ENCODE peak calls at places on chromosomes 4 and X, in ten cellular contexts. P is upper lobe of right lung, S is heart left ventricle, O is left ventricle myocardium inferior, K is right lobe of liver, L is body of pancreas, V is adrenal gland, Q is sigmoid colon, B is HCT116, X is esophagus muscularis mucosa. M is an unnamed sample.
A peak's percentile ranks its signal among the peaks of the same experiment; 100 is the strongest.

GRCh38 chr4:141132689-141133145 is 552 bp downstream of the RNF150 start:
- DNase-seq in S (peak; percentile 70), V (peak; percentile 54), O (peak; percentile 59), L (peak; percentile 19), P (peak; percentile 63), B (no peak), Q (peak; percentile 81), K (no peak), X (no peak), M (no peak)

GRCh38 chr4:186027405-186027804 is 41.6 kb upstream of the TLR3 start:
- DNase-seq in V (no peak), L (no peak), K (no peak), B (no peak), P (no peak), X (no peak), S (no peak), Q (no peak), O (no peak), M (peak; percentile 7)

GRCh38 chrX:106791495-106791894 is 11.0 kb upstream of the TBC1D8B start:
- DNase-seq in K (no peak), Q (no peak), L (no peak), B (no peak), O (no peak), S (no peak), V (no peak), P (no peak), X (no peak), M (no peak)

GRCh38 chr4:135192746-135193535 is 991.4 kb upstream of the PABPC4L start:
- DNase-seq in O (no peak), S (no peak), Q (no peak), K (no peak), B (no peak), X (no peak), V (no peak), P (no peak), L (no peak), M (no peak)

GRCh38 chr4:41069838-41070237 is 144.5 kb downstream of the APBB2 start:
- DNase-seq in B (no peak), O (no peak), Q (no peak), P (no peak), S (no peak), L (no peak), X (no peak), K (no peak), V (no peak), M (no peak)

GRCh38 chr4:85406185-85406584 is 68.8 kb upstream of the ARHGAP24 start:
- DNase-seq in X (no peak), K (no peak), S (no peak), L (no peak), P (no peak), V (no peak), O (no peak), Q (no peak), B (no peak), M (no peak)

GRCh38 chrX:15336023-15336413 is 695 bp upstream of the PIGA start:
- DNase-seq in X (no peak), V (no peak), K (no peak), S (no peak), O (no peak), B (no peak), P (no peak), L (peak; percentile 42), Q (no peak), M (no peak)

GRCh38 chr4:84379881-84380618 is 119.0 kb downstream of the NKX6-1 start:
- DNase-seq in Q (no peak), O (no peak), B (no peak), S (no peak), L (no peak), K (no peak), X (no peak), V (no peak), P (no peak), M (no peak)

GRCh38 chr4:31246856-31247255 is 526.7 kb downstream of the PCDH7 start:
- DNase-seq in P (no peak), V (no peak), L (no peak), O (no peak), X (no peak), B (no peak), K (no peak), S (no peak), Q (no peak), M (no peak)

GRCh38 chrX:80808854-80809493 is 703 bp downstream of the BRWD3 start:
- DNase-seq in S (no peak), B (no peak), X (no peak), Q (peak; percentile 70), O (no peak), P (peak; percentile 62), L (peak; percentile 24), V (no peak), K (peak; percentile 45), M (no peak)

GRCh38 chr4:117331817-117332216 is 246.4 kb upstream of the TRAM1L1 start:
- DNase-seq in X (no peak), Q (no peak), S (no peak), B (no peak), O (no peak), P (no peak), L (no peak), V (no peak), K (no peak), M (no peak)

GRCh38 chr4:152436384-152436783 is 99.5 kb downstream of the FBXW7 start:
- DNase-seq in Q (no peak), K (no peak), O (no peak), X (no peak), L (no peak), V (no peak), P (no peak), S (no peak), B (no peak), M (no peak)
- TF ChIP-seq CTCF in Q (no peak), K (no peak), O (no peak), X (no peak), L (no peak), V (no peak), P (no peak), S (no peak), B (no peak), M (peak; percentile 28)

GRCh38 chr4:86917212-86918039 is 17.4 kb upstream of the AFF1 start:
- DNase-seq in V (no peak), P (no peak), S (no peak), O (no peak), B (no peak), X (no peak), Q (no peak), L (no peak), K (no peak), M (no peak)

GRCh38 chr4:86919824-86920223 is 15.0 kb upstream of the AFF1 start:
- DNase-seq in O (no peak), S (no peak), X (no peak), L (no peak), Q (no peak), B (no peak), K (no peak), P (no peak), V (no peak), M (no peak)

GRCh38 chr4:86924805-86925204 is 10.0 kb upstream of the AFF1 start:
- DNase-seq in P (no peak), O (no peak), Q (no peak), B (no peak), K (no peak), S (no peak), L (no peak), X (no peak), V (peak; percentile 43), M (no peak)

GRCh38 chr4:86918539-86919072 is 16.2 kb upstream of the AFF1 start:
- DNase-seq in O (no peak), P (no peak), X (no peak), V (peak; percentile 80), L (peak; percentile 13), Q (no peak), B (no peak), S (no peak), K (no peak), M (no peak)

GRCh38 chr4:86921608-86922252 is 13.1 kb upstream of the AFF1 start:
- DNase-seq in P (no peak), S (no peak), L (no peak), X (no peak), O (no peak), K (no peak), V (no peak), Q (no peak), B (no peak), M (no peak)
- H3K4me1 ChIP-seq in P (no peaks in the 10 kb centered on the region), S (no peaks in the 10 kb centered on the region), L (no peaks in the 10 kb centered on the region), X (no peaks in the 10 kb centered on the region), O (peaks cover 4% of the 10 kb centered on the region), K (peaks cover 12% of the 10 kb centered on the region), V (no peaks in the 10 kb centered on the region), Q (no peaks in the 10 kb centered on the region), B (peaks cover 7% of the 10 kb centered on the region), M (peaks cover 28% of the 10 kb centered on the region)

GRCh38 chr4:10164877-10165283 is 48.3 kb upstream of the WDR1 start:
- DNase-seq in Q (no peak), O (no peak), V (no peak), X (no peak), S (no peak), B (peak; percentile 44), K (no peak), P (no peak), L (no peak), M (no peak)
- TF ChIP-seq CTCF in Q (peak; percentile 46), O (peak; percentile 70), V (peak; percentile 52), X (peak; percentile 74), S (peak; percentile 72), B (peak; percentile 61), K (peak; percentile 59), P (peak; percentile 59), L (peak; percentile 36), M (peak; percentile 66)

GRCh38 chr4:148058160-148058859 is 326.4 kb downstream of the ARHGAP10 start:
- DNase-seq in P (no peak), V (no peak), X (no peak), K (no peak), O (no peak), S (no peak), B (no peak), L (no peak), Q (no peak), M (no peak)

GRCh38 chr4:148057425-148058020 is 325.6 kb downstream of the ARHGAP10 start:
- DNase-seq in V (no peak), S (no peak), Q (no peak), K (no peak), X (no peak), P (no peak), L (no peak), B (no peak), O (no peak), M (no peak)

GRCh38 chr4:148055844-148056243 is 324.0 kb downstream of the ARHGAP10 start:
- DNase-seq in K (no peak), O (no peak), Q (no peak), B (no peak), P (no peak), S (no peak), V (no peak), L (no peak), X (no peak), M (no peak)

GRCh38 chr4:148054275-148054674 is 322.4 kb downstream of the ARHGAP10 start:
- DNase-seq in O (no peak), Q (no peak), V (no peak), S (no peak), B (no peak), K (no peak), X (no peak), L (no peak), P (no peak), M (no peak)

DNA sequence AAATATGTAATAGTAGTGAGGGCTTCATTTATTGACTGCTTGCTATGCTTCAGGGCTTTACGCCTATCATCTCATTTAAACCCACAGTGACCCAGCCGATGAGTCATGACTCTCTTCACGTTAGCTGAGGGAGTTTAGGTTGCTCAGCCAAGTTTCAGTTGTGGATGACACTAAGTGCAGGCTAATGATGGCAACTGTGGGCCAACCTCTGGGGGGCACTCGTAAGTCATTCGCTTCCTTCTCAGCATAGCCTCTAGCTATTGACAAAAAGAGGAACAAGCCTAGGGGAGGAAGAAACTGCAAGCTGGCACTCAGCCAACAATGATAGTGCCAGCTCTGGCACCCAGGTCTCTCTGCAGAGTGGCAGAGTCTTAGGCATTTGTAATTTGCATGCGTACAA is 325.0 kb downstream of the ARHGAP10 start:
- DNase-seq in L (peak; percentile 66), V (peak; percentile 60), P (peak; percentile 74), B (peak; percentile 6), Q (no peak), K (peak; percentile 59), O (peak; percentile 45), S (peak; percentile 75), X (no peak), M (peak; percentile 69)
- H3K4me1 ChIP-seq in L (peaks cover 25% of the 10 kb centered on the region), V (peaks cover 5% of the 10 kb centered on the region), P (peaks cover 20% of the 10 kb centered on the region), B (peaks cover 10% of the 10 kb centered on the region), Q (peaks cover 50% of the 10 kb centered on the region), K (peaks cover 70% of the 10 kb centered on the region), O (peaks cover 100% of the 10 kb centered on the region), S (peaks cover 63% of the 10 kb centered on the region), X (peaks cover 44% of the 10 kb centered on the region), M (peaks cover 37% of the 10 kb centered on the region)

M was measured in keratinocyte.